ENCODE peak calls at places on chromosomes 6 and 20, in eight cellular contexts. C is substantia nigra; R is choroid plexus epithelial cell; L is H4; U is T follicular helper cell; P is activated naive CD8-positive, alpha-beta T cell treated with anti-CD3 and anti-CD28 coated beads, Interleukin-2, amount 50 U/mL, for 24 hours; A is stimulated activated naive CD8-positive, alpha-beta T cell treated with anti-CD3 and anti-CD28 coated beads, Interleukin-15, Interleukin-2, amounts not matched to agents 100 U/mL and 50 U/mL, for 24 hours; Y is DMS153. T is an unnamed sample.

GRCh38 chr6:33860706-33861474 is 57.1 kb upstream of the MLN start:
- DNase-seq in C (no peak), R (peak), L (no peak), U (no peak), P (no peak), A (no peak), Y (peak), T (no peak)

GRCh38 chr20:10179574-10180298 is 38.9 kb upstream of the SNAP25 start:
- DNase-seq in C (no peak), R (peak), L (no peak), U (no peak), P (no peak), A (no peak), Y (no peak), T (no peak)

GRCh38 chr20:55099251-55099650 is 623.9 kb downstream of the DOK5 start:
- DNase-seq in C (no peak), R (no peak), L (no peak), U (no peak), P (no peak), A (no peak), Y (no peak), T (no peak)

GRCh38 chr20:57482796-57483195 is 42.1 kb downstream of the CTCFL start:
- DNase-seq in C (no peak), R (no peak), L (no peak), U (no peak), P (no peak), A (no peak), Y (no peak), T (no peak)

GRCh38 chr6:169450097-169450496 is 196.5 kb upstream of the THBS2 start:
- DNase-seq in C (no peak), R (peak), L (no peak), U (no peak), P (no peak), A (no peak), Y (no peak), T (peak)

GRCh38 chr6:508614-509013 is 117.1 kb downstream of the IRF4 start:
- DNase-seq in C (no peak), R (no peak), L (no peak), U (no peak), P (no peak), A (no peak), Y (no peak), T (no peak)

GRCh38 chr20:8094415-8094818 is 37.6 kb upstream of the PLCB1 start:
- DNase-seq in C (peak), R (peak), L (no peak), U (no peak), P (no peak), A (no peak), Y (peak), T (no peak)

GRCh38 chr6:64411226-64411625 is 775.6 kb downstream of the PHF3 start:
- DNase-seq in C (no peak), R (peak), L (no peak), U (no peak), P (no peak), A (no peak), Y (no peak), T (no peak)

GRCh38 chr20:46573788-46574581 is 23.5 kb upstream of the OCSTAMP start:
- DNase-seq in C (no peak), R (no peak), L (no peak), U (no peak), P (no peak), A (no peak), Y (no peak), T (no peak)

GRCh38 chr6:21133902-21134301 is 459.6 kb upstream of the SOX4 start:
- DNase-seq in C (no peak), R (no peak), L (no peak), U (no peak), P (no peak), A (no peak), Y (no peak), T (no peak)

GRCh38 chr20:63174309-63175030 is 41.5 kb downstream of the YTHDF1 start:
- DNase-seq in C (no peak), R (no peak), L (no peak), U (no peak), P (no peak), A (no peak), Y (no peak), T (no peak)

GRCh38 chr6:42045538-42046460 is 4.5 kb upstream of the TAF8 start:
- DNase-seq in C (peak), R (peak), L (peak), U (peak), P (peak), A (peak), Y (peak), T (peak)

GRCh38 chr6:155424201-155424600 is 31.4 kb downstream of the NOX3 start:
- DNase-seq in C (no peak), R (no peak), L (no peak), U (no peak), P (no peak), A (no peak), Y (no peak), T (no peak)

GRCh38 chr6:130293800-130294199 is 71.0 kb upstream of the SAMD3 start:
- DNase-seq in C (no peak), R (peak), L (peak), U (peak), P (no peak), A (peak), Y (no peak), T (peak)

GRCh38 chr20:52569201-52569600 is 377.6 kb upstream of the ZFP64 start:
- DNase-seq in C (no peak), R (no peak), L (no peak), U (no peak), P (no peak), A (no peak), Y (no peak), T (no peak)

GRCh38 chr6:143542915-143543314 is 31.4 kb upstream of the FUCA2 start:
- DNase-seq in C (no peak), R (no peak), L (no peak), U (no peak), P (no peak), A (no peak), Y (no peak), T (no peak)

GRCh38 chr20:44211177-44212039 is 837 bp upstream of the OSER1 start:
- DNase-seq in C (peak), R (peak), L (no peak), U (no peak), P (no peak), A (no peak), Y (no peak), T (no peak)

GRCh38 chr6:56771189-56771588 is 128.5 kb upstream of the DST start:
- DNase-seq in C (no peak), R (no peak), L (no peak), U (no peak), P (no peak), A (no peak), Y (no peak), T (no peak)

GRCh38 chr6:88666906-88667305 is 296.5 kb downstream of the RNGTT start:
- DNase-seq in C (no peak), R (no peak), L (no peak), U (no peak), P (no peak), A (no peak), Y (no peak), T (no peak)

GRCh38 chr6:22366214-22366613 is 69.4 kb upstream of the PRL start:
- DNase-seq in C (no peak), R (peak), L (no peak), U (no peak), P (no peak), A (no peak), Y (no peak), T (no peak)

GRCh38 chr6:37653933-37654565 is 43.6 kb downstream of the MDGA1 start:
- DNase-seq in C (no peak), R (peak), L (peak), U (no peak), P (peak), A (peak), Y (no peak), T (peak)

GRCh38 chr6:335146-335545 is 42.9 kb downstream of the DUSP22 start:
- DNase-seq in C (no peak), R (no peak), L (no peak), U (no peak), P (no peak), A (no peak), Y (no peak), T (no peak)

GRCh38 chr20:62274332-62275262 is 28.2 kb upstream of the ADRM1 start:
- DNase-seq in C (no peak), R (peak), L (no peak), U (no peak), P (no peak), A (no peak), Y (no peak), T (no peak)

GRCh38 chr6:154458565-154459475 is 51.7 kb downstream of the CNKSR3 start:
- DNase-seq in C (no peak), R (no peak), L (no peak), U (no peak), P (no peak), A (no peak), Y (no peak), T (no peak)

GRCh38 chr6:169643521-169643920 is 58.3 kb downstream of the WDR27 start:
- DNase-seq in C (no peak), R (no peak), L (no peak), U (no peak), P (no peak), A (no peak), Y (no peak), T (no peak)

GRCh38 chr6:3357669-3358068 is 98.9 kb downstream of the PSMG4 start:
- DNase-seq in C (no peak), R (no peak), L (no peak), U (no peak), P (no peak), A (no peak), Y (no peak), T (no peak)

GRCh38 chr6:24982231-24982630 is 46.5 kb upstream of the RIPOR2 start:
- DNase-seq in C (no peak), R (peak), L (no peak), U (no peak), P (no peak), A (no peak), Y (no peak), T (no peak)

GRCh38 chr6:163320402-163320801 is 94.1 kb upstream of the QKI start:
- DNase-seq in C (no peak), R (no peak), L (no peak), U (no peak), P (no peak), A (no peak), Y (no peak), T (no peak)

GRCh38 chr6:28896505-28897392 is 27.0 kb downstream of the TRIM27 start:
- DNase-seq in C (peak), R (peak), L (peak), U (peak), P (peak), A (peak), Y (peak), T (no peak)

GRCh38 chr6:125939026-125939425 is 17.5 kb upstream of the HINT3 start:
- DNase-seq in C (no peak), R (no peak), L (no peak), U (no peak), P (no peak), A (no peak), Y (no peak), T (no peak)

GRCh38 chr6:127458817-127459216 is 372 bp downstream of the KIAA0408 start:
- DNase-seq in C (no peak), R (peak), L (no peak), U (no peak), P (no peak), A (no peak), Y (no peak), T (no peak)

GRCh38 chr6:95431637-95432228 is 145.6 kb upstream of the MANEA start:
- DNase-seq in C (no peak), R (peak), L (peak), U (no peak), P (peak), A (peak), Y (peak), T (no peak)

GRCh38 chr6:133646021-133646682 is 242.8 kb upstream of the TCF21 start:
- DNase-seq in C (no peak), R (peak), L (no peak), U (no peak), P (no peak), A (no peak), Y (no peak), T (no peak)

GRCh38 chr20:59385461-59385860 is 85.0 kb downstream of the EDN3 start:
- DNase-seq in C (no peak), R (no peak), L (no peak), U (no peak), P (no peak), A (no peak), Y (no peak), T (no peak)

GRCh38 chr20:8152183-8152582 is 20.1 kb downstream of the PLCB1 start:
- DNase-seq in C (no peak), R (peak), L (no peak), U (no peak), P (no peak), A (no peak), Y (no peak), T (no peak)

GRCh38 chr20:43977252-43977651 is 62.6 kb downstream of the TOX2 start:
- DNase-seq in C (no peak), R (peak), L (peak), U (no peak), P (no peak), A (no peak), Y (no peak), T (no peak)

GRCh38 chr6:120451508-120451907 is 882.8 kb downstream of the TBC1D32 start:
- DNase-seq in C (no peak), R (no peak), L (no peak), U (no peak), P (no peak), A (no peak), Y (no peak), T (no peak)

GRCh38 chr6:52399511-52400315 is 20.4 kb upstream of the EFHC1 start:
- DNase-seq in C (peak), R (peak), L (peak), U (no peak), P (peak), A (peak), Y (no peak), T (peak)